ENCODE peak calls at places on chromosomes 16 and 17, in five cellular contexts. E is bronchial epithelial cell, N is NCI-H510A, P is head of caudate nucleus, G is pancreas. X is an unnamed sample.
A peak's percentile ranks its signal among the peaks of the same experiment; 100 is the strongest.

GRCh38 chr16:87359121-87359520 is 24.5 kb downstream of the FBXO31 start:
- DNase-seq in E (no peak), N (no peak), P (no peak), G (no peak), X (no peak)

GRCh38 chr16:82002831-82003230 is 8.4 kb downstream of the SDR42E1 start:
- DNase-seq in E (peak; percentile 44), N (no peak), P (no peak), G (no peak), X (no peak)

GRCh38 chr16:2846511-2847310 is 11.3 kb downstream of the PRSS22 start:
- DNase-seq in E (peak; percentile 81), N (no peak), P (no peak), G (no peak), X (peak; percentile 43)

GRCh38 chr17:39016193-39017153 is 49.3 kb upstream of the FBXO47 start:
- DNase-seq in E (peak; percentile 25), N (no peak), P (no peak), G (no peak), X (no peak)

GRCh38 chr17:40000161-40000560 is 15.1 kb upstream of the CSF3 start:
- DNase-seq in E (no peak), N (no peak), P (no peak), G (no peak), X (no peak)

GRCh38 chr17:1294157-1294717 is 14.8 kb downstream of the TRARG1 start:
- DNase-seq in E (no peak), N (no peak), P (no peak), G (no peak), X (no peak)

GRCh38 chr17:22692066-22692800 is 999.9 kb downstream of the KCNJ18 start:
- DNase-seq in E (no peak), N (no peak), P (no peak), G (no peak), X (no peak)

GRCh38 chr17:43673516-43674323 is 12.0 kb upstream of the MEOX1 start:
- DNase-seq in E (peak; percentile 52), N (no peak), P (peak; percentile 81), G (peak; percentile 41), X (peak; percentile 86)

X was measured in adrenal gland.